ENCODE peak calls at places on chromosomes 6 and 20, in seven cellular contexts. One of them, this sample, is unnamed.
A peak's percentile ranks its signal among the peaks of the same experiment; 100 is the strongest.

GRCh38 chr6:149012040-149012545 is 265.3 kb downstream of the UST start:
- DNase-seq in mammary epithelial cell: peak; percentile 90
- DNase-seq in H7: no peak
- DNase-seq in aorta: no peak
- DNase-seq in GM23248: peak; percentile 97
- DNase-seq in brain microvascular endothelial cell: peak; percentile 92
- DNase-seq in CD8-positive, alpha-beta memory T cell: no peak
- DNase-seq in this sample: no peak

GRCh38 chr6:47188588-47189021 is 121.1 kb downstream of the TNFRSF21 start:
- DNase-seq in aorta: no peak
- DNase-seq in mammary epithelial cell: peak; percentile 99
- DNase-seq in CD8-positive, alpha-beta memory T cell: no peak
- DNase-seq in brain microvascular endothelial cell: peak; percentile 59
- DNase-seq in H7: no peak
- DNase-seq in GM23248: peak; percentile 71
- DNase-seq in this sample: no peak

GRCh38 chr6:106670236-106670635 is 40.9 kb downstream of the QRSL1 start:
- DNase-seq in mammary epithelial cell: no peak
- DNase-seq in H7: no peak
- DNase-seq in GM23248: no peak
- DNase-seq in brain microvascular endothelial cell: no peak
- DNase-seq in aorta: no peak
- DNase-seq in CD8-positive, alpha-beta memory T cell: no peak
- DNase-seq in this sample: no peak

GRCh38 chr20:31602779-31603441 is 2.2 kb upstream of the ID1 start:
- DNase-seq in aorta: no peak
- DNase-seq in GM23248: peak; percentile 94
- DNase-seq in H7: peak; percentile 46
- DNase-seq in CD8-positive, alpha-beta memory T cell: peak; percentile 21
- DNase-seq in mammary epithelial cell: peak; percentile 86
- DNase-seq in brain microvascular endothelial cell: peak; percentile 70
- DNase-seq in this sample: peak; percentile 67

GRCh38 chr6:19525673-19526072 is 311.5 kb upstream of the ID4 start:
- DNase-seq in brain microvascular endothelial cell: no peak
- DNase-seq in H7: no peak
- DNase-seq in CD8-positive, alpha-beta memory T cell: no peak
- DNase-seq in mammary epithelial cell: no peak
- DNase-seq in aorta: no peak
- DNase-seq in GM23248: no peak
- DNase-seq in this sample: no peak

GRCh38 chr6:16240618-16241320 is 2.4 kb downstream of the GMPR start:
- DNase-seq in brain microvascular endothelial cell: no peak
- DNase-seq in mammary epithelial cell: no peak
- DNase-seq in GM23248: no peak
- DNase-seq in aorta: no peak
- DNase-seq in H7: no peak
- DNase-seq in CD8-positive, alpha-beta memory T cell: no peak
- DNase-seq in this sample: no peak

GRCh38 chr20:62192635-62193034 is 9.8 kb downstream of the MTG2 start:
- DNase-seq in mammary epithelial cell: no peak
- DNase-seq in GM23248: no peak
- DNase-seq in aorta: peak; percentile 17
- DNase-seq in H7: no peak
- DNase-seq in CD8-positive, alpha-beta memory T cell: no peak
- DNase-seq in brain microvascular endothelial cell: no peak
- DNase-seq in this sample: no peak

GRCh38 chr20:22289442-22289841 is 294.9 kb downstream of the FOXA2 start:
- DNase-seq in mammary epithelial cell: no peak
- DNase-seq in GM23248: no peak
- DNase-seq in brain microvascular endothelial cell: no peak
- DNase-seq in aorta: no peak
- DNase-seq in CD8-positive, alpha-beta memory T cell: no peak
- DNase-seq in H7: no peak
- DNase-seq in this sample: no peak

GRCh38 chr6:16316741-16317251 is 78.4 kb downstream of the GMPR start:
- DNase-seq in brain microvascular endothelial cell: peak; percentile 44
- DNase-seq in H7: peak; percentile 82
- DNase-seq in GM23248: peak; percentile 85
- DNase-seq in aorta: no peak
- DNase-seq in mammary epithelial cell: peak; percentile 60
- DNase-seq in CD8-positive, alpha-beta memory T cell: peak; percentile 41
- DNase-seq in this sample: no peak

GRCh38 chr6:30613251-30614043 is 3.6 kb downstream of the PPP1R10 start:
- DNase-seq in CD8-positive, alpha-beta memory T cell: no peak
- DNase-seq in brain microvascular endothelial cell: no peak
- DNase-seq in aorta: no peak
- DNase-seq in H7: no peak
- DNase-seq in mammary epithelial cell: no peak
- DNase-seq in GM23248: peak; percentile 39
- DNase-seq in this sample: no peak

GRCh38 chr6:165988306-165988756 is 179.3 kb downstream of the TBXT start:
- DNase-seq in CD8-positive, alpha-beta memory T cell: no peak
- DNase-seq in H7: peak; percentile 79
- DNase-seq in brain microvascular endothelial cell: no peak
- DNase-seq in aorta: no peak
- DNase-seq in mammary epithelial cell: no peak
- DNase-seq in GM23248: peak; percentile 46
- DNase-seq in this sample: no peak

GRCh38 chr20:52432740-52433139 is 241.2 kb upstream of the ZFP64 start:
- DNase-seq in CD8-positive, alpha-beta memory T cell: no peak
- DNase-seq in mammary epithelial cell: no peak
- DNase-seq in H7: no peak
- DNase-seq in GM23248: peak; percentile 85
- DNase-seq in brain microvascular endothelial cell: no peak
- DNase-seq in aorta: no peak
- DNase-seq in this sample: no peak

GRCh38 chr6:167707686-167708500 is 118.8 kb upstream of the AFDN start:
- DNase-seq in brain microvascular endothelial cell: no peak
- DNase-seq in aorta: no peak
- DNase-seq in H7: peak; percentile 44
- DNase-seq in GM23248: no peak
- DNase-seq in CD8-positive, alpha-beta memory T cell: no peak
- DNase-seq in mammary epithelial cell: no peak
- DNase-seq in this sample: no peak

GRCh38 chr20:13581451-13581850 is 57.3 kb downstream of the TASP1 start:
- DNase-seq in aorta: no peak
- DNase-seq in GM23248: no peak
- DNase-seq in H7: no peak
- DNase-seq in mammary epithelial cell: no peak
- DNase-seq in CD8-positive, alpha-beta memory T cell: no peak
- DNase-seq in brain microvascular endothelial cell: no peak
- DNase-seq in this sample: no peak

GRCh38 chr6:43627008-43627825 is 1.8 kb downstream of the GTPBP2 start:
- DNase-seq in brain microvascular endothelial cell: peak; percentile 97
- DNase-seq in aorta: peak; percentile 90
- DNase-seq in GM23248: peak; percentile 99
- DNase-seq in H7: no peak
- DNase-seq in CD8-positive, alpha-beta memory T cell: no peak
- DNase-seq in mammary epithelial cell: peak; percentile 89
- DNase-seq in this sample: peak; percentile 94

GRCh38 chr20:11849976-11850670 is 67.6 kb upstream of the BTBD3 start:
- DNase-seq in mammary epithelial cell: peak; percentile 93
- DNase-seq in CD8-positive, alpha-beta memory T cell: no peak
- DNase-seq in brain microvascular endothelial cell: peak; percentile 7
- DNase-seq in H7: no peak
- DNase-seq in aorta: no peak
- DNase-seq in GM23248: peak; percentile 91
- DNase-seq in this sample: peak; percentile 58

GRCh38 chr6:109498049-109498448 is 15.0 kb upstream of the ZBTB24 start:
- DNase-seq in brain microvascular endothelial cell: no peak
- DNase-seq in H7: no peak
- DNase-seq in CD8-positive, alpha-beta memory T cell: no peak
- DNase-seq in mammary epithelial cell: no peak
- DNase-seq in aorta: no peak
- DNase-seq in GM23248: no peak
- DNase-seq in this sample: no peak

GRCh38 chr6:26175428-26176181 is 88.4 kb downstream of the HFE start:
- DNase-seq in H7: peak; percentile 69
- DNase-seq in aorta: no peak
- DNase-seq in brain microvascular endothelial cell: peak; percentile 56
- DNase-seq in mammary epithelial cell: peak; percentile 60
- DNase-seq in CD8-positive, alpha-beta memory T cell: peak; percentile 27
- DNase-seq in GM23248: peak; percentile 72
- DNase-seq in this sample: no peak

GRCh38 chr6:155850408-155850841 is 394.8 kb upstream of the NOX3 start:
- DNase-seq in brain microvascular endothelial cell: peak; percentile 11
- DNase-seq in GM23248: peak; percentile 16
- DNase-seq in mammary epithelial cell: peak; percentile 39
- DNase-seq in CD8-positive, alpha-beta memory T cell: no peak
- DNase-seq in H7: no peak
- DNase-seq in aorta: no peak
- DNase-seq in this sample: no peak

GRCh38 chr6:99606670-99607415 is at the start of gene PRDM13:
- DNase-seq in GM23248: no peak
- DNase-seq in aorta: no peak
- DNase-seq in mammary epithelial cell: no peak
- DNase-seq in brain microvascular endothelial cell: no peak
- DNase-seq in H7: peak; percentile 65
- DNase-seq in CD8-positive, alpha-beta memory T cell: no peak
- DNase-seq in this sample: no peak
- H3K27me3 ChIP-seq in GM23248: peaks cover 100% of the 10 kb centered on the region
- H3K27me3 ChIP-seq in aorta: no peaks in the 10 kb centered on the region
- H3K27me3 ChIP-seq in mammary epithelial cell: peaks cover 86% of the 10 kb centered on the region
- H3K27me3 ChIP-seq in brain microvascular endothelial cell: peaks cover 98% of the 10 kb centered on the region
- H3K27me3 ChIP-seq in H7: peaks cover 100% of the 10 kb centered on the region
- H3K27me3 ChIP-seq in CD8-positive, alpha-beta memory T cell: peaks cover 74% of the 10 kb centered on the region
- H3K27me3 ChIP-seq in this sample: peaks cover 85% of the 10 kb centered on the region

GRCh38 chr6:131937703-131938631 is 13.2 kb downstream of the CCN2 start:
- DNase-seq in H7: no peak
- DNase-seq in brain microvascular endothelial cell: peak; percentile 96
- DNase-seq in mammary epithelial cell: no peak
- DNase-seq in aorta: no peak
- DNase-seq in CD8-positive, alpha-beta memory T cell: no peak
- DNase-seq in GM23248: peak; percentile 77
- DNase-seq in this sample: no peak

GRCh38 chr6:131937219-131937618 is 14.0 kb downstream of the CCN2 start:
- DNase-seq in aorta: peak; percentile 52
- DNase-seq in GM23248: peak; percentile 56
- DNase-seq in CD8-positive, alpha-beta memory T cell: no peak
- DNase-seq in mammary epithelial cell: no peak
- DNase-seq in H7: no peak
- DNase-seq in brain microvascular endothelial cell: no peak
- DNase-seq in this sample: no peak

GRCh38 chr6:131931063-131931745 is 20.0 kb downstream of the CCN2 start:
- DNase-seq in aorta: no peak
- DNase-seq in mammary epithelial cell: no peak
- DNase-seq in GM23248: no peak
- DNase-seq in brain microvascular endothelial cell: no peak
- DNase-seq in H7: no peak
- DNase-seq in CD8-positive, alpha-beta memory T cell: no peak
- DNase-seq in this sample: no peak

DNA sequence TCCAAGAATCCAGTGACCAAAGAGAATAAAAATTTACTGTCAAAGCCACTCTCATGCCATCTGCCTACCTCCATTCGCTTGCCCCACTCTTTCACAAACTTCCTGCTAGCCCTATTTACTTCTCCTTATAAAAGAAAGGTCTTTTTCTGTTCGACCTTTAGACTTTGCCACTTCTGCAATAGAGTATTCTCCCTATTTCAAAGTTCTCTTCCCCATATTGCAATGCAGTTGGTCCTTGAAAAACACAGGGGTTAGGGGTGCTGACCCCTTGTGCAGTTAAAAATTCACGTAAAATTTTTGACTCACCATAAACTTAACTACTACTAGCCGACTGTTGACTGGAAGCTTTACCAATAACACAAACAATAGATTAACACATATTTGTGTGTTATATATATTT is 15.0 kb downstream of the CCN2 start:
- DNase-seq in GM23248: no peak
- DNase-seq in mammary epithelial cell: no peak
- DNase-seq in brain microvascular endothelial cell: no peak
- DNase-seq in aorta: no peak
- DNase-seq in H7: no peak
- DNase-seq in CD8-positive, alpha-beta memory T cell: no peak
- DNase-seq in this sample: no peak
- H3K27me3 ChIP-seq in GM23248: no peaks in the 10 kb centered on the region
- H3K27me3 ChIP-seq in mammary epithelial cell: no peaks in the 10 kb centered on the region
- H3K27me3 ChIP-seq in brain microvascular endothelial cell: no peaks in the 10 kb centered on the region
- H3K27me3 ChIP-seq in aorta: no peaks in the 10 kb centered on the region
- H3K27me3 ChIP-seq in H7: no peaks in the 10 kb centered on the region
- H3K27me3 ChIP-seq in CD8-positive, alpha-beta memory T cell: no peaks in the 10 kb centered on the region
- H3K27me3 ChIP-seq in this sample: no peaks in the 10 kb centered on the region

GRCh38 chr6:39814236-39814635 is 22.1 kb downstream of the DAAM2 start:
- DNase-seq in CD8-positive, alpha-beta memory T cell: no peak
- DNase-seq in aorta: no peak
- DNase-seq in brain microvascular endothelial cell: no peak
- DNase-seq in mammary epithelial cell: no peak
- DNase-seq in GM23248: no peak
- DNase-seq in H7: no peak
- DNase-seq in this sample: no peak

GRCh38 chr6:39812496-39812852 is 20.3 kb downstream of the DAAM2 start:
- DNase-seq in mammary epithelial cell: no peak
- DNase-seq in H7: no peak
- DNase-seq in GM23248: no peak
- DNase-seq in CD8-positive, alpha-beta memory T cell: no peak
- DNase-seq in brain microvascular endothelial cell: no peak
- DNase-seq in aorta: no peak
- DNase-seq in this sample: no peak

GRCh38 chr6:39812853-39813533 is 20.8 kb downstream of the DAAM2 start:
- DNase-seq in GM23248: peak; percentile 69
- DNase-seq in mammary epithelial cell: no peak
- DNase-seq in H7: no peak
- DNase-seq in aorta: no peak
- DNase-seq in CD8-positive, alpha-beta memory T cell: no peak
- DNase-seq in brain microvascular endothelial cell: no peak
- DNase-seq in this sample: no peak

GRCh38 chr6:39808934-39809333 is 16.8 kb downstream of the DAAM2 start:
- DNase-seq in aorta: no peak
- DNase-seq in brain microvascular endothelial cell: no peak
- DNase-seq in H7: no peak
- DNase-seq in CD8-positive, alpha-beta memory T cell: no peak
- DNase-seq in mammary epithelial cell: no peak
- DNase-seq in GM23248: no peak
- DNase-seq in this sample: no peak

DNA sequence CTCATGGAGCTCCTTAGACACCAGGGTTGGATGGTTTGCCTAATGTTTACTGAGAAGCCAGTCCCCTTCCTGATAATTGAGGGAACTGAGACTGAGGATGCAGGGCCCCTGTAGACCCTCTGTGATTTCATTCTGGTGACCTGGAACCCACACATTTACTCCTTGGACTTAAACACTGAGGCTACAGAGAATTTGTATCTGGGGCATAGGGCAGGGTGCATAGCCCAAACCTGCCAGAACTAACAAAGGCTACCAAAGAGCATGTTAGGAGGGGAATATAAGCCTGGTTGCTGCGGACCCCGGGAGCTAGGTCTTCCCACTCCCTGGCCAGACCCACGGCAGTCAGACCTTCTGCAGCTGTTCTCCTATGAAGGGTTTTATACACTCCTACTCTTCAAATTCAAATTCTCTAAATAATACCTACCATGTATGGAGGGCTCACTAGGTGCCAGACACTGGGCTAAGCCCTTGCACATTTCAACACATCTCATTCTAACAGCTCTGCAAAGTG is 19.7 kb downstream of the DAAM2 start:
- DNase-seq in H7: no peak
- DNase-seq in GM23248: no peak
- DNase-seq in mammary epithelial cell: no peak
- DNase-seq in CD8-positive, alpha-beta memory T cell: no peak
- DNase-seq in aorta: no peak
- DNase-seq in brain microvascular endothelial cell: no peak
- DNase-seq in this sample: no peak
- H3K27me3 ChIP-seq in H7: no peaks in the 10 kb centered on the region
- H3K27me3 ChIP-seq in GM23248: no peaks in the 10 kb centered on the region
- H3K27me3 ChIP-seq in mammary epithelial cell: peaks cover 3% of the 10 kb centered on the region
- H3K27me3 ChIP-seq in CD8-positive, alpha-beta memory T cell: no peaks in the 10 kb centered on the region
- H3K27me3 ChIP-seq in aorta: no peaks in the 10 kb centered on the region
- H3K27me3 ChIP-seq in brain microvascular endothelial cell: no peaks in the 10 kb centered on the region
- H3K27me3 ChIP-seq in this sample: no peaks in the 10 kb centered on the region

GRCh38 chr6:42049116-42049809 is 1.1 kb upstream of the TAF8 start:
- DNase-seq in CD8-positive, alpha-beta memory T cell: peak; percentile 21
- DNase-seq in brain microvascular endothelial cell: no peak
- DNase-seq in H7: peak; percentile 53
- DNase-seq in GM23248: no peak
- DNase-seq in aorta: no peak
- DNase-seq in mammary epithelial cell: no peak
- DNase-seq in this sample: no peak
- H3K27me3 ChIP-seq in CD8-positive, alpha-beta memory T cell: no peaks in the 10 kb centered on the region
- H3K27me3 ChIP-seq in brain microvascular endothelial cell: no peaks in the 10 kb centered on the region
- H3K27me3 ChIP-seq in H7: peaks cover 46% of the 10 kb centered on the region
- H3K27me3 ChIP-seq in GM23248: no peaks in the 10 kb centered on the region
- H3K27me3 ChIP-seq in aorta: no peaks in the 10 kb centered on the region
- H3K27me3 ChIP-seq in mammary epithelial cell: no peaks in the 10 kb centered on the region
- H3K27me3 ChIP-seq in this sample: no peaks in the 10 kb centered on the region